ENCODE peak calls at places on chromosomes 2 and 18, in seven cellular contexts. One of them, this sample, is unnamed.

GRCh38 chr2:176152350-176153181 is 1.2 kb downstream of the HOXD4 start:
- DNase-seq in fibroblast of the aortic adventitia: no peak
- DNase-seq in esophagus squamous epithelium: no peak
- DNase-seq in HepG2: no peak
- DNase-seq in neural crest cell: no peak
- DNase-seq in fibroblast of pulmonary artery: no peak
- DNase-seq in AG09319: no peak
- DNase-seq in this sample: no peak

GRCh38 chr2:157684940-157685466 is 56.3 kb upstream of the ACVR1C start:
- DNase-seq in fibroblast of the aortic adventitia: no peak
- DNase-seq in esophagus squamous epithelium: no peak
- DNase-seq in HepG2: no peak
- DNase-seq in neural crest cell: no peak
- DNase-seq in fibroblast of pulmonary artery: no peak
- DNase-seq in AG09319: no peak
- DNase-seq in this sample: no peak

GRCh38 chr2:107595749-107596148 is 230.9 kb upstream of the RGPD4 start:
- DNase-seq in fibroblast of the aortic adventitia: peak; percentile 15
- DNase-seq in esophagus squamous epithelium: no peak
- DNase-seq in HepG2: no peak
- DNase-seq in neural crest cell: no peak
- DNase-seq in fibroblast of pulmonary artery: peak; percentile 60
- DNase-seq in AG09319: no peak
- DNase-seq in this sample: no peak

GRCh38 chr18:27447530-27447929 is 262.4 kb upstream of the CHST9 start:
- DNase-seq in fibroblast of the aortic adventitia: no peak
- DNase-seq in esophagus squamous epithelium: no peak
- DNase-seq in HepG2: no peak
- DNase-seq in neural crest cell: peak; percentile 2
- DNase-seq in fibroblast of pulmonary artery: no peak
- DNase-seq in AG09319: no peak
- DNase-seq in this sample: no peak

GRCh38 chr2:45851576-45852304 is 200.3 kb downstream of the PRKCE start:
- DNase-seq in fibroblast of the aortic adventitia: peak; percentile 77
- DNase-seq in esophagus squamous epithelium: no peak
- DNase-seq in HepG2: no peak
- DNase-seq in neural crest cell: no peak
- DNase-seq in fibroblast of pulmonary artery: peak; percentile 52
- DNase-seq in AG09319: no peak
- DNase-seq in this sample: no peak

GRCh38 chr2:190646780-190647626 is 1.9 kb upstream of the NAB1 start:
- DNase-seq in fibroblast of the aortic adventitia: peak; percentile 47
- DNase-seq in esophagus squamous epithelium: no peak
- DNase-seq in HepG2: no peak
- DNase-seq in neural crest cell: no peak
- DNase-seq in fibroblast of pulmonary artery: no peak
- DNase-seq in AG09319: no peak
- DNase-seq in this sample: no peak

GRCh38 chr2:45438872-45439665 is 172.0 kb downstream of the SRBD1 start:
- DNase-seq in fibroblast of the aortic adventitia: no peak
- DNase-seq in esophagus squamous epithelium: no peak
- DNase-seq in HepG2: no peak
- DNase-seq in neural crest cell: no peak
- DNase-seq in fibroblast of pulmonary artery: no peak
- DNase-seq in AG09319: no peak
- DNase-seq in this sample: no peak

GRCh38 chr2:222413295-222413911 is 10.9 kb upstream of the SGPP2 start:
- DNase-seq in fibroblast of the aortic adventitia: no peak
- DNase-seq in esophagus squamous epithelium: no peak
- DNase-seq in HepG2: no peak
- DNase-seq in neural crest cell: no peak
- DNase-seq in fibroblast of pulmonary artery: no peak
- DNase-seq in AG09319: no peak
- DNase-seq in this sample: no peak

GRCh38 chr2:180990337-180990736 is 9.9 kb downstream of the UBE2E3 start:
- DNase-seq in fibroblast of the aortic adventitia: no peak
- DNase-seq in esophagus squamous epithelium: no peak
- DNase-seq in HepG2: no peak
- DNase-seq in neural crest cell: no peak
- DNase-seq in fibroblast of pulmonary artery: no peak
- DNase-seq in AG09319: no peak
- DNase-seq in this sample: no peak

GRCh38 chr2:16671760-16672159 is 6.1 kb upstream of the CYRIA start:
- DNase-seq in fibroblast of the aortic adventitia: no peak
- DNase-seq in esophagus squamous epithelium: no peak
- DNase-seq in HepG2: no peak
- DNase-seq in neural crest cell: no peak
- DNase-seq in fibroblast of pulmonary artery: peak; percentile 80
- DNase-seq in AG09319: no peak
- DNase-seq in this sample: no peak

GRCh38 chr2:62692225-62692624 is 13.3 kb upstream of the EHBP1 start:
- DNase-seq in fibroblast of the aortic adventitia: no peak
- DNase-seq in esophagus squamous epithelium: no peak
- DNase-seq in HepG2: no peak
- DNase-seq in neural crest cell: no peak
- DNase-seq in fibroblast of pulmonary artery: no peak
- DNase-seq in AG09319: no peak
- DNase-seq in this sample: no peak

GRCh38 chr2:191382801-191383200 is 137.6 kb downstream of the MYO1B start:
- DNase-seq in fibroblast of the aortic adventitia: no peak
- DNase-seq in esophagus squamous epithelium: no peak
- DNase-seq in HepG2: peak; percentile 87
- DNase-seq in neural crest cell: no peak
- DNase-seq in fibroblast of pulmonary artery: peak; percentile 75
- DNase-seq in AG09319: peak; percentile 66
- DNase-seq in this sample: no peak

GRCh38 chr2:67234443-67234842 is 162.7 kb upstream of the ETAA1 start:
- DNase-seq in fibroblast of the aortic adventitia: peak; percentile 80
- DNase-seq in esophagus squamous epithelium: no peak
- DNase-seq in HepG2: no peak
- DNase-seq in neural crest cell: no peak
- DNase-seq in fibroblast of pulmonary artery: peak; percentile 69
- DNase-seq in AG09319: peak; percentile 16
- DNase-seq in this sample: no peak

GRCh38 chr18:26073742-26074141 is 16.7 kb downstream of the SS18 start:
- DNase-seq in fibroblast of the aortic adventitia: peak; percentile 17
- DNase-seq in esophagus squamous epithelium: no peak
- DNase-seq in HepG2: no peak
- DNase-seq in neural crest cell: no peak
- DNase-seq in fibroblast of pulmonary artery: peak; percentile 17
- DNase-seq in AG09319: no peak
- DNase-seq in this sample: no peak

GRCh38 chr2:65377556-65378307 is 54.7 kb downstream of the SPRED2 start:
- DNase-seq in fibroblast of the aortic adventitia: peak; percentile 69
- DNase-seq in esophagus squamous epithelium: no peak
- DNase-seq in HepG2: no peak
- DNase-seq in neural crest cell: no peak
- DNase-seq in fibroblast of pulmonary artery: peak; percentile 83
- DNase-seq in AG09319: peak; percentile 25
- DNase-seq in this sample: no peak

GRCh38 chr2:28398101-28398834 is 5.6 kb downstream of the FOSL2 start:
- DNase-seq in fibroblast of the aortic adventitia: peak; percentile 73
- DNase-seq in esophagus squamous epithelium: no peak
- DNase-seq in HepG2: no peak
- DNase-seq in neural crest cell: no peak
- DNase-seq in fibroblast of pulmonary artery: peak; percentile 79
- DNase-seq in AG09319: no peak
- DNase-seq in this sample: no peak

GRCh38 chr2:112159454-112159921 is 21.3 kb downstream of the FBLN7 start:
- DNase-seq in fibroblast of the aortic adventitia: no peak
- DNase-seq in esophagus squamous epithelium: no peak
- DNase-seq in HepG2: no peak
- DNase-seq in neural crest cell: no peak
- DNase-seq in fibroblast of pulmonary artery: no peak
- DNase-seq in AG09319: no peak
- DNase-seq in this sample: no peak

GRCh38 chr18:5049124-5049523 is 147.9 kb downstream of the AKAIN1 start:
- DNase-seq in fibroblast of the aortic adventitia: no peak
- DNase-seq in esophagus squamous epithelium: no peak
- DNase-seq in HepG2: no peak
- DNase-seq in neural crest cell: no peak
- DNase-seq in fibroblast of pulmonary artery: no peak
- DNase-seq in AG09319: no peak
- DNase-seq in this sample: no peak

GRCh38 chr2:61193670-61194561 is 31.9 kb downstream of the C2orf74 start:
- DNase-seq in fibroblast of the aortic adventitia: no peak
- DNase-seq in esophagus squamous epithelium: no peak
- DNase-seq in HepG2: no peak
- DNase-seq in neural crest cell: no peak
- DNase-seq in fibroblast of pulmonary artery: no peak
- DNase-seq in AG09319: no peak
- DNase-seq in this sample: no peak

GRCh38 chr18:35661483-35662146 is 80.1 kb downstream of the GALNT1 start:
- DNase-seq in fibroblast of the aortic adventitia: peak; percentile 8
- DNase-seq in esophagus squamous epithelium: no peak
- DNase-seq in HepG2: peak; percentile 17
- DNase-seq in neural crest cell: no peak
- DNase-seq in fibroblast of pulmonary artery: peak; percentile 5
- DNase-seq in AG09319: no peak
- DNase-seq in this sample: no peak
- TF ChIP-seq CTCF in fibroblast of the aortic adventitia: peak; percentile 16
- TF ChIP-seq CTCF in esophagus squamous epithelium: no peak
- TF ChIP-seq CTCF in HepG2: peak; percentile 52
- TF ChIP-seq CTCF in neural crest cell: peak; percentile 43
- TF ChIP-seq CTCF in fibroblast of pulmonary artery: no peak
- TF ChIP-seq CTCF in AG09319: no peak
- TF ChIP-seq CTCF in this sample: no peak

GRCh38 chr2:168244318-168244717 is 3.1 kb downstream of the STK39 start:
- DNase-seq in fibroblast of the aortic adventitia: no peak
- DNase-seq in esophagus squamous epithelium: no peak
- DNase-seq in HepG2: peak; percentile 74
- DNase-seq in neural crest cell: no peak
- DNase-seq in fibroblast of pulmonary artery: no peak
- DNase-seq in AG09319: no peak
- DNase-seq in this sample: no peak

GRCh38 chr2:168245074-168245825 is 2.1 kb downstream of the STK39 start:
- DNase-seq in fibroblast of the aortic adventitia: peak; percentile 10
- DNase-seq in esophagus squamous epithelium: no peak
- DNase-seq in HepG2: no peak
- DNase-seq in neural crest cell: no peak
- DNase-seq in fibroblast of pulmonary artery: peak; percentile 18
- DNase-seq in AG09319: no peak
- DNase-seq in this sample: no peak

GRCh38 chr2:168246072-168246482 is 1.3 kb downstream of the STK39 start:
- DNase-seq in fibroblast of the aortic adventitia: peak; percentile 41
- DNase-seq in esophagus squamous epithelium: no peak
- DNase-seq in HepG2: no peak
- DNase-seq in neural crest cell: no peak
- DNase-seq in fibroblast of pulmonary artery: no peak
- DNase-seq in AG09319: no peak
- DNase-seq in this sample: no peak

GRCh38 chr2:168247341-168248305 is at the start of gene STK39:
- DNase-seq in fibroblast of the aortic adventitia: peak; percentile 65
- DNase-seq in esophagus squamous epithelium: no peak
- DNase-seq in HepG2: peak; percentile 68
- DNase-seq in neural crest cell: peak; percentile 65
- DNase-seq in fibroblast of pulmonary artery: peak; percentile 70
- DNase-seq in AG09319: no peak
- DNase-seq in this sample: peak; percentile 79

DNA sequence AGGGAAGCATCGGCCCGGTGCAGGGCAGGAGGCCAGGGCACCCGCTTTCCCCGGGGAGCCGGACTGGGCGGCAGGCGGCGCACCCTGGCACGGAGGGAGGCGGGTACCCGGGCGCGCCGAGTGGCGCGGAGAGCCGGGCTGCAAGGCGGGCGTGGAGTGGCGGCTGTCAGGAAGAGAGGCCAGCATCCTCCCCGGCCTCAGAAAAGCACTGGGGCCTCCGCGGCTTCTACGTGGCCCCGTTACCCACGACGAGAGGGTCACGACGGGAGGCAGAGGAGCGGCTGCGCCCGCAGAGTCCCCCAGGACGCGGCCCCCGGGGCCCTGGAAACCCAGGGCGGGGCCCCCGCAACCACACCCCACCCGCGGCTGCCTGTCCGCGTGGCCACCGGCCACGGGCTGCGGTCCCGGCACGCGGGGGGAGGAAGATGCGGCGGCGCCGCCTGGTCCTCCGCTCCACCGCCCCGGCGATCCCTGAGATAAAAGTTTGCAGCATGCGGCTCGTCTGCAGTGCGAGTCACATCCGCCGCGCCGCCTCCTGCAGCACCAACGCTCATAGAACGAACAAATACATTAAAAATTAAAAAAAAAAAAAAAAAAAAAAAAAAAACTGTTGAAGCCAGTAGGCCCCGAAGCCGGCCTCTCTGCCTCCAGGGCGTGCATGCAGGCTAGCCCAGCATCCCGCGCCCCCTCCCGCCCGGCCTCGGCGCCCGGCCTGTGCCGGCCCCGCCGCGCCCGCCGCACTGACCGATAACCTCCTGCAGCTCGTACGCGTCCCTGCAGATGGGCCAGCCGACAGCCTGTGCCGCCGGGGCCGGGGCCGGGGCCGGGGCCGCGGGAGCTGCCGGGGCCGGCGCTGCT is 683 bp downstream of the STK39 start:
- DNase-seq in fibroblast of the aortic adventitia: peak; percentile 59
- DNase-seq in esophagus squamous epithelium: peak; percentile 15
- DNase-seq in HepG2: peak; percentile 31
- DNase-seq in neural crest cell: peak; percentile 47
- DNase-seq in fibroblast of pulmonary artery: peak; percentile 66
- DNase-seq in AG09319: no peak
- DNase-seq in this sample: peak; percentile 66
- TF ChIP-seq CTCF in fibroblast of the aortic adventitia: peak; percentile 2
- TF ChIP-seq CTCF in esophagus squamous epithelium: peak; percentile 29
- TF ChIP-seq CTCF in HepG2: peak; percentile 70
- TF ChIP-seq CTCF in neural crest cell: no peak
- TF ChIP-seq CTCF in fibroblast of pulmonary artery: no peak
- TF ChIP-seq CTCF in AG09319: peak; percentile 29
- TF ChIP-seq CTCF in this sample: peak; percentile 30

DNA sequence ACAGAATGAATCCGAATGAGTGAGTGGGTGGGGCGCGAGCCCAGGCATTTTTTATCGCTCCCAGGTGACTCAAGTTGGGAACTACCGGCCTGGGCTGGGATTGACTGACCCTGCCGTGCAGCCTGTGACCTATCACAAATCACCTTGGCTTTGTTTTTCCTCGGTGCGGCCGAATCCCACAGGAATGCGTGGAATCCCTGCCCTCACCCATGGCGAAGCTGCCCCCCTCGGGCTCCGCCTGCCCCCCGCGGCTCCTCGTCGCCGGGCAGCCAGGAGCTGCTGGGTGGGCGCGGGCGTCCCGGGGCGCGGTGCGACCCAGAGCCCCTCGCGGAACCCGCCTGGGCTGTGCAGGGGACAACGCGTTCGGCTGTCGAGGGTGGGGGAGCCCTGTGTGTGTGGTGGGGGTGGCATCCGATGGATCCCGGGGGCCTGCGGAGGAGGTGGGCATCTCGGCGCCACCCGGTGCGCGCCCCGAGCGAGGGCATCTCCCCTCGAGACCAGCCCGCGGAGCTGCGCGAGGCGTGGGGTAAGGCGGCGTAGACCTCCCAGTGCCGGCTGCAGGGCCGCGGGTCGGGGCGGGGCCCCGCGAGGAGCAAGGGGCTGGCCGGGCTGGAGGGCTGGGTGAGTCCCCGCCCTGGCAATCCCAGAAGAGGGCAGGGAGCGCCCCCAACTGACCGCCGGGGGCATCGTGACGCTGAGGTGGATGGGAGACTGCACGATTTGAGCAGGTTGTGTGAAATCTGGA is 16.5 kb downstream of the B3GNT7 start:
- DNase-seq in fibroblast of the aortic adventitia: peak; percentile 67
- DNase-seq in esophagus squamous epithelium: peak; percentile 18
- DNase-seq in HepG2: peak; percentile 79
- DNase-seq in neural crest cell: peak; percentile 98
- DNase-seq in fibroblast of pulmonary artery: peak; percentile 77
- DNase-seq in AG09319: peak; percentile 51
- DNase-seq in this sample: peak; percentile 90
- TF ChIP-seq CTCF in fibroblast of the aortic adventitia: peak; percentile 91
- TF ChIP-seq CTCF in esophagus squamous epithelium: peak; percentile 66
- TF ChIP-seq CTCF in HepG2: peak; percentile 98
- TF ChIP-seq CTCF in neural crest cell: peak; percentile 92
- TF ChIP-seq CTCF in fibroblast of pulmonary artery: peak; percentile 78
- TF ChIP-seq CTCF in AG09319: peak; percentile 95
- TF ChIP-seq CTCF in this sample: peak; percentile 58

GRCh38 chr2:161547130-161547529 is 77.1 kb upstream of the SLC4A10 start:
- DNase-seq in fibroblast of the aortic adventitia: no peak
- DNase-seq in esophagus squamous epithelium: no peak
- DNase-seq in HepG2: no peak
- DNase-seq in neural crest cell: no peak
- DNase-seq in fibroblast of pulmonary artery: no peak
- DNase-seq in AG09319: no peak
- DNase-seq in this sample: no peak
- TF ChIP-seq CTCF in fibroblast of the aortic adventitia: no peak
- TF ChIP-seq CTCF in esophagus squamous epithelium: no peak
- TF ChIP-seq CTCF in HepG2: no peak
- TF ChIP-seq CTCF in neural crest cell: no peak
- TF ChIP-seq CTCF in fibroblast of pulmonary artery: no peak
- TF ChIP-seq CTCF in AG09319: no peak
- TF ChIP-seq CTCF in this sample: no peak